ENCODE peak calls at places on chromosomes 7 and 10, in seven cellular contexts. L, S, Q, G, I, R and X are unnamed samples. For H3K27me3, the result is how much of the 10 kb centered on the place peaks cover.

GRCh38 chr10:90319188-90319914 is 538.5 kb downstream of the HTR7 start:
- DNase-seq in R (no peak), S (peak), L (peak), G (no peak), I (no peak), Q (no peak), X (no peak)

GRCh38 chr7:120588862-120589261 is 269.1 kb downstream of the TSPAN12 start:
- DNase-seq in I (no peak), G (no peak), R (no peak), L (no peak), Q (no peak), S (no peak), X (no peak)

GRCh38 chr7:610141-610530 is 90.5 kb upstream of the PDGFA start:
- DNase-seq in G (no peak), L (no peak), R (no peak), S (no peak), I (no peak), Q (no peak), X (no peak)

GRCh38 chr10:27391325-27391724 is 112.8 kb upstream of the RAB18 start:
- DNase-seq in R (no peak), I (no peak), L (peak), G (no peak), Q (peak), S (peak), X (no peak)

GRCh38 chr7:55476071-55476803 is 96.1 kb downstream of the VOPP1 start:
- DNase-seq in L (no peak), Q (no peak), I (no peak), R (no peak), S (no peak), G (no peak), X (no peak)

GRCh38 chr7:3067193-3067592 is 23.5 kb upstream of the CARD11 start:
- DNase-seq in G (no peak), S (no peak), R (no peak), Q (no peak), L (no peak), I (no peak), X (no peak)

GRCh38 chr10:133257489-133258065 is 19.1 kb downstream of the ADAM8 start:
- DNase-seq in G (peak), S (peak), R (peak), I (no peak), Q (no peak), L (peak), X (peak)

GRCh38 chr10:113499066-113499465 is 53.8 kb upstream of the HABP2 start:
- DNase-seq in L (peak), S (peak), G (no peak), Q (no peak), R (no peak), I (no peak), X (no peak)

GRCh38 chr7:38858281-38858884 is 50.6 kb downstream of the VPS41 start:
- DNase-seq in G (no peak), I (no peak), L (peak), Q (no peak), R (no peak), S (peak), X (no peak)

GRCh38 chr10:102208311-102209035 is 17.6 kb upstream of the ELOVL3 start:
- DNase-seq in S (no peak), G (no peak), R (no peak), L (no peak), Q (no peak), I (no peak), X (no peak)

GRCh38 chr7:67463983-67464382 is 467.4 kb downstream of the TYW1 start:
- DNase-seq in L (no peak), Q (no peak), R (no peak), S (no peak), G (no peak), I (no peak), X (no peak)

GRCh38 chr7:123351506-123352225 is 151.9 kb upstream of the SLC13A1 start:
- DNase-seq in S (no peak), Q (no peak), R (no peak), I (no peak), L (no peak), G (no peak), X (no peak)

GRCh38 chr7:1675036-1675671 is 5.1 kb downstream of the ELFN1 start:
- DNase-seq in R (no peak), Q (peak), L (no peak), I (no peak), S (no peak), G (no peak), X (no peak)

GRCh38 chr10:108801775-108802516 is 1121.4 kb downstream of the XPNPEP1 start:
- DNase-seq in I (no peak), L (no peak), R (no peak), G (no peak), Q (no peak), S (peak), X (no peak)

GRCh38 chr7:57202274-57202673 is 70.0 kb upstream of the ZNF479 start:
- DNase-seq in R (no peak), L (no peak), G (no peak), I (no peak), S (no peak), Q (peak), X (no peak)

GRCh38 chr10:70751356-70751755 is 33.8 kb downstream of the TBATA start:
- DNase-seq in Q (no peak), R (no peak), I (no peak), L (no peak), S (no peak), G (no peak), X (no peak)

GRCh38 chr10:80491251-80492102 is 37.4 kb downstream of the TSPAN14 start:
- DNase-seq in G (no peak), S (no peak), L (no peak), R (peak), I (no peak), Q (no peak), X (no peak)

GRCh38 chr7:101169110-101169837 is 3.9 kb upstream of the VGF start:
- DNase-seq in L (no peak), G (no peak), Q (no peak), R (no peak), I (no peak), S (no peak), X (no peak)

GRCh38 chr10:121527690-121528089 is 70.6 kb downstream of the FGFR2 start:
- DNase-seq in Q (no peak), R (no peak), L (peak), I (no peak), S (no peak), G (no peak), X (no peak)

GRCh38 chr10:78950656-78951587 is 117.8 kb upstream of the ZMIZ1 start:
- DNase-seq in L (peak), S (no peak), G (no peak), R (no peak), Q (peak), I (no peak), X (no peak)

GRCh38 chr10:125554753-125555152 is 128.2 kb downstream of the TEX36 start:
- DNase-seq in Q (no peak), I (no peak), L (no peak), R (no peak), G (no peak), S (no peak), X (no peak)

GRCh38 chr7:77657427-77658331 is 38.6 kb upstream of the RSBN1L start:
- DNase-seq in S (peak), G (no peak), L (peak), I (peak), Q (no peak), R (peak), X (peak)

GRCh38 chr7:39339591-39339990 is 226.6 kb upstream of the YAE1 start:
- DNase-seq in I (no peak), Q (no peak), S (no peak), R (no peak), L (no peak), G (no peak), X (no peak)

GRCh38 chr7:137772221-137772620 is 74.6 kb downstream of the DGKI start:
- DNase-seq in Q (no peak), L (no peak), R (no peak), S (no peak), G (no peak), I (no peak), X (no peak)

GRCh38 chr10:22573820-22574569 is 140.4 kb downstream of the PIP4K2A start:
- DNase-seq in S (peak), Q (no peak), L (peak), G (peak), I (peak), R (no peak), X (no peak)

GRCh38 chr10:61836888-61837747 is 64.4 kb upstream of the ARID5B start:
- DNase-seq in S (peak), R (no peak), L (peak), Q (no peak), I (no peak), G (no peak), X (no peak)

DNA sequence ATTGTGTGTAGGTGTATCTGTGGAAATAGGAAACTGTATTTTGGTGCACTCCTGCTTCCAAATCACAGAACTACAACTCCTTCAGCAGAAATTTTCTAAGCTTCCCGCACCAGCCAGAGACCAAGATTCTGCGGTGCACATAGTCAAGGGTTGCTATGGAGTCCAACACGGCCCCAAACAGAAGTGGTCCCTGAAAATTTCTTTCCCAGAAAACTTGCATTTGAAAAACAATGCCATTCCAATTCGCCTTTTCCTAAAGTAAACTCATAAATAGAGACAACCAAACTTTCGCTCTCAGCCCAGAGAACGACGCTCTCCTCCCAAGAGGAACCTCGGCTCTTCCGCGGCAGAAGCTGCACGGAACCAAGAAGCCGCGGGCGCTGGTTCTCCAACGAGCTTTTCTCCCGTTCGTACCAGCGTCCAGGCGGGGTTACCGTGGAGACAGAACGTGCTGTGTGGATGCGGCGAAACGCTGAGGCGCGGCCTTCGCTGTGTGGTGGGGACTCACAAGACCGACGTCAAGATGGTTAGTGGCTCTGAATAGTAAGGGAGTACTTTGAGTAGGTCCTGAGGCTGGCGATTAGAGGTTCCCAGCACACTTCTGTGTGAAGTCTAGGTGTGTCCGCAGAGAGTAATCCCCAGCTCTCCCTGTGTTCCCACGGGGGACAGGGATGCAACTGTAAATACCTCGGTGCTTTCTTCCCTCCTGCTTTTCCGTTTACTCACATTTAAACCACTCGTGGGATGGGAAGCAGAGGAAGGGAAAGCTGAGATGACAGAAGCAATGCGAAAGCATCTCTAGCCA is 24.0 kb upstream of the ZC3HAV1 start:
- DNase-seq in I (peak), R (peak), G (peak), Q (peak), L (peak), S (peak), X (peak)
- H3K4me3 ChIP-seq in I (peak), R (peak), G (peak), Q (peak), L (peak), S (peak), X (peak)

DNA sequence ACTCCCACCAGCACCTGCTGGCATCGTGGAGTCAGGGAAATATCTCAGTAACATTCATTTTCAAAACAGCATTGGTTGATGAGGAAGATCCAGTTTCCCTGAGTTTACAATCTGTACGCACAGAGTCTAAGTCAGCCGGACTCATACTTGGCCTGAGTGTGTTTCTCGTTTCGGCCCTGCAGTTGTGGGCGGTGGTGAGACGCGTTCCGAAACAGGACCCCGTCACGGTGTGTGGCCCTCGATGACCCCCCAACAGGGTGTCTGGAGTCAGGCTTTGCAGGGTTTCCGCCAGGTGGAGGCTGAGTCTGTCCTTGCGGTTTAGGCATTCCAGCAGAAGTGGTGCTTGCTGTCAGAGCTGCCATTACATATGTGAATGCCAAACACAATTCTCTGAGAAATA is 317.5 kb downstream of the DNAJB6 start:
- DNase-seq in G (no peak), I (no peak), R (no peak), S (no peak), L (no peak), Q (no peak), X (no peak)
- H3K27me3 ChIP-seq in G (under half), I (half or more), R (under half), S (under half), L (under half), Q (under half), X (under half)

GRCh38 chr7:94295805-94296204 is 98.9 kb upstream of the COL1A2 start:
- DNase-seq in L (peak), G (peak), Q (no peak), S (peak), I (no peak), R (no peak), X (no peak)

GRCh38 chr7:94296886-94297285 is 97.8 kb upstream of the COL1A2 start:
- DNase-seq in I (no peak), G (no peak), R (no peak), L (no peak), S (no peak), Q (no peak), X (no peak)

GRCh38 chr7:94294471-94295131 is 100.1 kb upstream of the COL1A2 start:
- DNase-seq in G (no peak), R (no peak), I (no peak), L (no peak), S (no peak), Q (no peak), X (no peak)

GRCh38 chr7:94298943-94299342 is 95.8 kb upstream of the COL1A2 start:
- DNase-seq in L (no peak), Q (no peak), I (no peak), R (no peak), S (no peak), G (no peak), X (no peak)

GRCh38 chr7:94297397-94297838 is 97.3 kb upstream of the COL1A2 start:
- DNase-seq in Q (no peak), S (peak), G (peak), R (no peak), I (no peak), L (peak), X (peak)
- H3K4me3 ChIP-seq in Q (no peak), S (no peak), G (no peak), R (no peak), I (no peak), L (no peak), X (no peak)

GRCh38 chr10:123991622-123992570 is 100.3 kb upstream of the CPXM2 start:
- DNase-seq in I (no peak), R (no peak), Q (peak), L (no peak), G (no peak), S (no peak), X (no peak)
- H3K27me3 ChIP-seq in I (under half), R (under half), Q (under half), L (under half), G (under half), S (under half), X (under half)

DNA sequence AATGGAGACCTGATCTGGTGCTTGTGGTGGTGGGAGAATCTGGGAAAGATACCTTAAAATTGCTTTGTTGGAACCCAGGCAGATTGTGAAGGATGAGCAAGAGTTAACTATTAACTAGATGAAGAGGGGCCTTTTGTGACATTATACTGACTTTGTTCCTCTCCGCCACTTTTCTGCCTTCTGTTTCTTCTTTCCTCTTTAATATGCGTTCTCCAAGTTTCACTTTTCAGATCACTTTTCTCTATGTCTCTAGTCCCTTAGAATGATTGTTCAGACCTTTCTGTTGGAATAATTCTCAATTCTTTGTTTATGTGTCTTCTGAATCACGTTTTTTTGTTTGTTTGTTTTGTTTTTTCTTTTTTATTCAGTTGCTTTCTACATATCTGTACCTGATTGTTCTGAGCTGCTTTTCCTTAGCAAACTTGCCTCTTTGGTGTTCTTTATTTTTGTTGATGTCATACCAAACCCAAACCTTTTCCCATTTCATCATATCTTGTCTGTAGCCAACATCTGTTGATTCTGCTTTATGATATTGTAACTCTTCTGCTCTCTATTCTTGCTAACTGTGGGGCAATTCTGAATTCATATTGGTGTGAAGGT is 2.8 kb downstream of the BMPR1A start:
- DNase-seq in Q (no peak), S (no peak), I (no peak), R (no peak), G (no peak), L (no peak), X (no peak)
- H3K4me3 ChIP-seq in Q (peak), S (peak), I (no peak), R (no peak), G (peak), L (no peak), X (no peak)

DNA sequence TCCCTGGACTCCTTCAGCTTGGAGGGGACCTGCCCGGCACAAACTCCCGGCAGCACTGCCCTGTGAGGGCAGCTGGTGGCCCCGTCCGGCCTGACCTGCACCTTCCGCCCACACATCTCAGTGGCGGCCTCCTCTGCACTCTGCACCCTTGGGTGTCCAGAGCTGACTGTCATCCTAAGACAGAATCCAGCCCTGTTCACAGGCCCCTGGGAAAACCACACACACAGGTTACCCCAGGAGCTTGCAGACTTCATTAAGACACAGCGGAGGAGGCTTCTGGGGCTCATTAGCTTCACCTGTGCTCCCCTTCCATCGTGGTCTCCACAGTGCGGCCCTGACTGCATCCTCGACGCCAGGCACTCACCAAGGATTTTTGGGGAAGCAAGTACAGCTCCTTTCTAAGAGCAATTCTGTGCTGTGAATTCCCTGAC is 51.5 kb upstream of the SHH start:
- DNase-seq in G (no peak), S (no peak), R (no peak), Q (no peak), L (no peak), I (no peak), X (peak)
- H3K27me3 ChIP-seq in G (under half), S (under half), R (under half), Q (under half), L (under half), I (half or more), X (under half)

GRCh38 chr7:128003179-128003578 is 28.1 kb downstream of the LRRC4 start:
- DNase-seq in G (no peak), Q (no peak), L (no peak), I (peak), S (no peak), R (no peak), X (no peak)
- H3K4me3 ChIP-seq in G (no peak), Q (no peak), L (no peak), I (no peak), S (no peak), R (no peak), X (no peak)